ENCODE peak calls at places on chromosomes 5 and 9, in seven cellular contexts. P, U, S, V, O, N and B are unnamed samples.

GRCh38 chr9:128911529-128912035 is 9.2 kb upstream of the PHYHD1 start:
- DNase-seq in P (no peak), U (no peak), S (peak), V (peak), O (peak), N (peak), B (peak)

GRCh38 chr9:125540497-125540896 is 166.5 kb downstream of the MAPKAP1 start:
- DNase-seq in P (no peak), U (no peak), S (no peak), V (peak), O (peak), N (no peak), B (no peak)

GRCh38 chr9:134796882-134797281 is 83.7 kb upstream of the FCN2 start:
- DNase-seq in P (no peak), U (no peak), S (no peak), V (no peak), O (no peak), N (no peak), B (no peak)

GRCh38 chr5:31270396-31270795 is 76.9 kb downstream of the CDH6 start:
- DNase-seq in P (no peak), U (no peak), S (peak), V (peak), O (peak), N (peak), B (no peak)

GRCh38 chr9:133844876-133845658 is 106.9 kb upstream of the SARDH start:
- DNase-seq in P (no peak), U (no peak), S (peak), V (peak), O (peak), N (peak), B (peak)

GRCh38 chr9:128116104-128117083 is 11.1 kb downstream of the PTGES2 start:
- DNase-seq in P (no peak), U (no peak), S (no peak), V (no peak), O (no peak), N (no peak), B (peak)

GRCh38 chr5:142743677-142744441 is 26.3 kb upstream of the ARHGAP26 start:
- DNase-seq in P (no peak), U (peak), S (peak), V (peak), O (peak), N (peak), B (no peak)

GRCh38 chr5:73950441-73950873 is 324.5 kb downstream of the ARHGEF28 start:
- DNase-seq in P (no peak), U (no peak), S (peak), V (no peak), O (peak), N (no peak), B (no peak)

GRCh38 chr5:73823508-73823925 is 197.5 kb downstream of the ARHGEF28 start:
- DNase-seq in P (no peak), U (no peak), S (peak), V (peak), O (peak), N (peak), B (no peak)

GRCh38 chr9:26394025-26394424 is 498.6 kb downstream of the CAAP1 start:
- DNase-seq in P (no peak), U (no peak), S (no peak), V (no peak), O (no peak), N (no peak), B (no peak)

GRCh38 chr9:115364991-115365390 is 247.0 kb upstream of the TNC start:
- DNase-seq in P (no peak), U (no peak), S (no peak), V (no peak), O (peak), N (no peak), B (no peak)

GRCh38 chr5:74624931-74625505 is 15.5 kb downstream of the ENC1 start:
- DNase-seq in P (no peak), U (no peak), S (no peak), V (no peak), O (no peak), N (no peak), B (no peak)